ENCODE peak calls at places on chromosomes 7 and 10, in seven cellular contexts. B, P, Z, N, G, T and E are unnamed samples.
A peak's percentile ranks its signal among the peaks of the same experiment; 100 is the strongest.

GRCh38 chr10:47008769-47009168 is 97.5 kb downstream of the PTPN20 start:
- DNase-seq in B (no peak), P (no peak), Z (no peak), N (no peak), G (no peak), T (no peak), E (no peak)

GRCh38 chr10:116612107-116612506 is 8.6 kb upstream of the PNLIPRP2 start:
- DNase-seq in B (no peak), P (no peak), Z (no peak), N (no peak), G (no peak), T (no peak), E (no peak)

GRCh38 chr7:74038194-74038961 is 10.4 kb downstream of the ELN start:
- DNase-seq in B (no peak), P (no peak), Z (no peak), N (no peak), G (no peak), T (no peak), E (no peak)

GRCh38 chr7:142626420-142627035 is 122.7 kb upstream of the PRSS1 start:
- DNase-seq in B (peak; percentile 45), P (peak; percentile 15), Z (peak; percentile 84), N (peak; percentile 73), G (peak; percentile 94), T (peak; percentile 7), E (peak; percentile 78)

GRCh38 chr7:28596245-28596935 is 184.1 kb downstream of the CREB5 start:
- DNase-seq in B (no peak), P (peak; percentile 72), Z (no peak), N (no peak), G (no peak), T (no peak), E (no peak)

GRCh38 chr10:6128087-6128486 is 39.3 kb downstream of the RBM17 start:
- DNase-seq in B (no peak), P (no peak), Z (no peak), N (no peak), G (no peak), T (no peak), E (no peak)

GRCh38 chr10:132675031-132675740 is 110.8 kb downstream of the NKX6-2 start:
- DNase-seq in B (no peak), P (no peak), Z (peak; percentile 8), N (no peak), G (no peak), T (no peak), E (no peak)

GRCh38 chr7:30528779-30529178 is 24.1 kb upstream of the GGCT start:
- DNase-seq in B (no peak), P (no peak), Z (no peak), N (no peak), G (no peak), T (no peak), E (no peak)

GRCh38 chr10:71213761-71214440 is 1.5 kb downstream of the UNC5B start:
- DNase-seq in B (no peak), P (peak; percentile 80), Z (no peak), N (no peak), G (no peak), T (peak; percentile 89), E (peak; percentile 77)

GRCh38 chr10:26090032-26090431 is 126.5 kb upstream of the GAD2 start:
- DNase-seq in B (no peak), P (no peak), Z (no peak), N (no peak), G (no peak), T (no peak), E (no peak)

GRCh38 chr7:27201231-27202017 is 1.5 kb upstream of the HOXA13 start:
- DNase-seq in B (no peak), P (no peak), Z (peak; percentile 29), N (no peak), G (peak; percentile 42), T (peak; percentile 15), E (no peak)

GRCh38 chr7:1087952-1088920 is at the start of gene GPER1:
- DNase-seq in B (peak; percentile 32), P (peak; percentile 24), Z (peak; percentile 60), N (no peak), G (peak; percentile 67), T (peak; percentile 68), E (peak; percentile 63)

GRCh38 chr10:50740351-50740688 is 584 bp downstream of the ASAH2B start:
- DNase-seq in B (no peak), P (peak; percentile 82), Z (no peak), N (peak; percentile 1), G (no peak), T (peak; percentile 88), E (no peak)

GRCh38 chr10:125707852-125708468 is 11.5 kb upstream of the EDRF1 start:
- DNase-seq in B (no peak), P (peak; percentile 35), Z (no peak), N (no peak), G (no peak), T (peak; percentile 69), E (no peak)
- H3K4ac ChIP-seq in B (no peak overlapping the region), P (no peak overlapping the region), Z (no peak overlapping the region), N (no peak overlapping the region), G (no peak overlapping the region), T (no peak overlapping the region), E (no peak overlapping the region)

DNA sequence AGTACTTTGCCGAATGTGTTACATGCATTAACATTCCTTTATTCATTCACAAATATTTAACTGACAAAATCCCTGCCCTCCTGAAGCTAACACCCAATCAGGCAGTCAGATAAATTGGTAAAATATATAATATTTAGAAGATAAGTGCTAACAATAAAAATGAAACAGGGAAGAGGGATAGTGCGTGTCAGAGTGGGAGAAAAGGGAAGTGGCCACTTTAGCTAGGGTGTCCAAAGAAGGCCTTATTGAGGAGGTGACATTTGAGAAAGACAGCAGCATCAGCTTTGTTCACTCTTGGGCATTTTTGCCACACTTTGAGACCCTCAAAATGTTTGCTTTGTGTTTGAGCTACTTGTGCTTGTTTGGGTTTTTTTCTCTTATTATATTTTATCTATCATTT is 317.9 kb downstream of the SNX13 start:
- DNase-seq in B (no peak), P (no peak), Z (no peak), N (no peak), G (no peak), T (no peak), E (no peak)
- H2AK5ac ChIP-seq in B (no peak overlapping the region), P (no peak overlapping the region), Z (no peak overlapping the region), N (no peak overlapping the region), G (no peak overlapping the region), T (no peak overlapping the region), E (no peak overlapping the region)

GRCh38 chr7:41183741-41184140 is 519.1 kb downstream of the INHBA start:
- DNase-seq in B (no peak), P (no peak), Z (no peak), N (no peak), G (no peak), T (no peak), E (no peak)
- H3K4ac ChIP-seq in B (no peak overlapping the region), P (peak overlapping the region; percentile 8), Z (no peak overlapping the region), N (no peak overlapping the region), G (no peak overlapping the region), T (no peak overlapping the region), E (no peak overlapping the region)

DNA sequence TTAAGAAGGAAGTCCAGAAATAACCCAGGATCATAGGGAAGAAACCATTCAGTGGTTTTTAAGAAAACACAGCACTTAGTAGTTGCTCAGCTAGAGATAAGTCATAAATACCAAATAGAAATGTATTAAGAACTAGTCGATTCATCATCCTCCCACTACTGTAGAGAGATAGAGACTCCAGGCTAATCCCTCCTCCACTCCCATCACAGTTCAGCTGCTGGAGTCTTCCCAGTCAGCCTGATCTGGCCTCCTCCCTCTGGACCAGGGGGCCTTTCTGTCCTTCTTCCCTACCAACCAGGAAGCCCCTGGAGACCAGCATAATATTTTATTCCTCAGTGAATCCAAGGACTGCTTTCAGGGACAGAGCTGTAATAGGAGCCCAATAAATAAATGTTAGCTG is 294.1 kb upstream of the YAE1 start:
- DNase-seq in B (no peak), P (no peak), Z (no peak), N (no peak), G (no peak), T (no peak), E (no peak)
- H2AK5ac ChIP-seq in B (no peak overlapping the region), P (no peak overlapping the region), Z (no peak overlapping the region), N (no peak overlapping the region), G (no peak overlapping the region), T (no peak overlapping the region), E (no peak overlapping the region)

DNA sequence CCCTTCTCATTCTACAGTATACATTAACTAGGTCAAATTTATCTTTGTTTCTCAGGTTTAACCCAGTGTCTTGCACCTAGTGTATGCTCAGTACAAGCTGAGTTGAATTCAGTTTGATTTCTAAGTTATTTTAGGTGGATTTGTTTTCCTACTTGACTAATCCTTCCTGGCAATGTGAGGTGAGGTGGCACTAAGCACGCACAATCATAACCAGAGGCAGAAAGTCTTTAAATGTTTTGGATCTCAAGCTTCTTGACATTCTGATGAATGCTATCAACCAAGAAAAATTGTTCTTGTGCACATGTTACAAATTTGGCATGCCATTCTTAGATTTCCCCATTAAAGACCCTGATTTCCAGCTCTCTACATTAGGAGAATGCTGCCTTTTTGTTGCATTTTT is 3.2 kb downstream of the BZW2 start:
- DNase-seq in B (no peak), P (no peak), Z (no peak), N (peak; percentile 32), G (no peak), T (no peak), E (no peak)
- H3K4ac ChIP-seq in B (no peak overlapping the region), P (no peak overlapping the region), Z (no peak overlapping the region), N (peak overlapping the region; percentile 95), G (no peak overlapping the region), T (no peak overlapping the region), E (no peak overlapping the region)

GRCh38 chr7:6272481-6273323 is at the start of gene CYTH3:
- DNase-seq in B (peak; percentile 85), P (peak; percentile 71), Z (peak; percentile 83), N (peak; percentile 83), G (peak; percentile 93), T (peak; percentile 73), E (peak; percentile 84)
- H2AK5ac ChIP-seq in B (no peak within 1 kb of the TSS), P (peak within 1 kb of the TSS; percentile 88), Z (no peak within 1 kb of the TSS), N (no peak within 1 kb of the TSS), G (no peak within 1 kb of the TSS), T (no peak within 1 kb of the TSS), E (no peak within 1 kb of the TSS)